ENCODE peak calls at places on chromosomes 12 and 14, in four cellular contexts. C is A549, T is K562, G is HepG2. K is an unnamed sample.

GRCh38 chr14:40697221-40697620 is 909.5 kb upstream of the LRFN5 start:
- DNase-seq in T (no peak), G (no peak), C (no peak), K (no peak)

GRCh38 chr12:115337693-115338543 is 653.9 kb upstream of the TBX3 start:
- DNase-seq in T (no peak), C (peak; percentile 84), G (peak; percentile 34), K (peak; percentile 98)

GRCh38 chr12:70365648-70366518 is at the start of gene KCNMB4:
- DNase-seq in T (peak; percentile 67), C (peak; percentile 53), G (peak; percentile 36), K (peak; percentile 10)

GRCh38 chr14:20905661-20906060 is 14.5 kb downstream of the RNASE3 start:
- DNase-seq in C (no peak), G (no peak), T (no peak), K (no peak)

GRCh38 chr14:79278286-79278797 is 933.0 kb downstream of the DIO2 start:
- DNase-seq in C (no peak), G (no peak), T (no peak), K (no peak)

GRCh38 chr12:10283028-10283427 is 24.6 kb upstream of the KLRD1 start:
- DNase-seq in C (no peak), T (no peak), G (no peak), K (no peak)

GRCh38 chr14:44989497-44990440 is 27.8 kb downstream of the TOGARAM1 start:
- DNase-seq in T (no peak), C (no peak), G (no peak), K (no peak)

GRCh38 chr12:78002878-78003277 is 172.2 kb downstream of the NAV3 start:
- DNase-seq in G (no peak), C (no peak), T (no peak), K (peak; percentile 15)

GRCh38 chr14:61620130-61620946 is 75.0 kb upstream of the HIF1A start:
- DNase-seq in G (peak; percentile 32), T (no peak), C (no peak), K (peak; percentile 89)

GRCh38 chr14:66046035-66046434 is 440.1 kb upstream of the CCDC196 start:
- DNase-seq in C (no peak), T (no peak), G (no peak), K (no peak)

GRCh38 chr12:121713257-121714155 is 954 bp downstream of the TMEM120B start:
- DNase-seq in G (no peak), C (no peak), T (peak; percentile 29), K (peak; percentile 36)

GRCh38 chr12:94092516-94093241 is 55.7 kb upstream of the PLXNC1 start:
- DNase-seq in T (no peak), C (no peak), G (no peak), K (peak; percentile 25)

GRCh38 chr12:75720807-75721206 is 209.4 kb upstream of the KRR1 start:
- DNase-seq in T (no peak), G (no peak), C (no peak), K (no peak)

GRCh38 chr12:68474467-68475204 is 136.1 kb upstream of the RAP1B start:
- DNase-seq in T (peak; percentile 31), C (no peak), G (no peak), K (no peak)

GRCh38 chr12:27343255-27344000 is 10.8 kb downstream of the BMAL2 start:
- DNase-seq in G (no peak), C (peak; percentile 46), T (no peak), K (peak; percentile 97)

GRCh38 chr14:39666386-39666785 is 234.2 kb upstream of the FBXO33 start:
- DNase-seq in C (no peak), T (no peak), G (no peak), K (no peak)

GRCh38 chr12:64625243-64626077 is 15.2 kb downstream of the RASSF3 start:
- DNase-seq in G (peak; percentile 85), T (peak; percentile 72), C (peak; percentile 76), K (peak; percentile 94)

GRCh38 chr12:18683603-18684002 is 54.2 kb downstream of the PLCZ1 start:
- DNase-seq in T (peak; percentile 44), C (no peak), G (no peak), K (peak; percentile 49)

GRCh38 chr12:48197967-48198618 is 5.0 kb downstream of the OR10AD1 start:
- DNase-seq in G (no peak), C (peak; percentile 93), T (peak; percentile 96), K (peak; percentile 87)

GRCh38 chr14:77151918-77152588 is 10.5 kb upstream of the ZDHHC22 start:
- DNase-seq in G (no peak), T (peak; percentile 39), C (peak; percentile 83), K (peak; percentile 28)

GRCh38 chr12:103354403-103354802 is 141.4 kb downstream of the C12orf42 start:
- DNase-seq in C (no peak), G (no peak), T (no peak), K (no peak)

GRCh38 chr14:99381688-99382060 is 99.0 kb downstream of the SETD3 start:
- DNase-seq in C (no peak), T (no peak), G (no peak), K (no peak)

GRCh38 chr12:57835366-57836288 is 10.9 kb downstream of the CTDSP2 start:
- DNase-seq in G (no peak), T (no peak), C (no peak), K (no peak)

GRCh38 chr12:26112703-26113147 is 12.1 kb downstream of the BHLHE41 start:
- DNase-seq in C (no peak), T (no peak), G (no peak), K (peak; percentile 22)

GRCh38 chr12:122035292-122035691 is 13.6 kb downstream of the BCL7A start:
- DNase-seq in T (no peak), G (no peak), C (no peak), K (no peak)

GRCh38 chr12:131913666-131914065 is 15.4 kb upstream of the PUS1 start:
- DNase-seq in T (no peak), C (no peak), G (no peak), K (no peak)

GRCh38 chr14:90795744-90796143 is 20.5 kb downstream of the TTC7B start:
- DNase-seq in G (no peak), C (no peak), T (no peak), K (peak; percentile 93)

GRCh38 chr14:95265106-95266094 is 54.3 kb downstream of the CLMN start:
- DNase-seq in T (no peak), C (peak; percentile 88), G (peak; percentile 95), K (peak; percentile 93)

GRCh38 chr12:10721654-10722501 is 1.2 kb downstream of the YBX3 start:
- DNase-seq in G (peak; percentile 81), T (peak; percentile 47), C (peak; percentile 78), K (peak; percentile 99)

GRCh38 chr12:116860281-116860680 is 21.0 kb downstream of the HRK start:
- DNase-seq in T (no peak), C (no peak), G (no peak), K (no peak)

GRCh38 chr12:116862167-116862566 is 19.1 kb downstream of the HRK start:
- DNase-seq in T (no peak), C (no peak), G (no peak), K (no peak)

GRCh38 chr12:116861331-116861730 is 19.9 kb downstream of the HRK start:
- DNase-seq in C (no peak), G (no peak), T (peak; percentile 40), K (peak; percentile 90)

GRCh38 chr12:116864371-116865160 is 16.7 kb downstream of the HRK start:
- DNase-seq in C (no peak), G (peak; percentile 46), T (no peak), K (peak; percentile 87)

DNA sequence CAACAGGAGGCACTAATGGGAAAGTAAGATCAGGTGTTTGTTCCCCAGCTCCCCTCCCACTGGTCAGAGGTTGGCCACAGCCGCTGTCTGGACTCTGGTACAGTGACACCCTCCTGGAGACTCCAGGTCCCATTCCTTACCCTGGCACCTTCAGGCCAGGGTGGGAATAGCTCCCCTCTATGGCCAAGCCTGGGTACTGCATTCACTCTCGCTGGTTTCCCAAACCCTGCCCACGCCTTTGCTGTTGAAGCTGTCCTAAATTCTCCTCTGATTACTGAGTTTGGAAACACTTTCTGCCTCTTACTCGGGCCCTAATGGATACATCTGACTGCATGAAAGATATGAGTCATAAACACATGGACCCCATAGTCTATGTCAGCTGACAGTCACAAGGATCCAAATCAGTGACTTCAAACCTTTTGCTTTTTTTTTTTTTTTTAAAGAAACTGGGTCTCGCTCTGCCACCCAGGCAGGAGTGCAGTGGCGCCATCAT is 17.9 kb downstream of the HRK start:
- DNase-seq in T (peak; percentile 48), C (no peak), G (peak; percentile 52), K (peak; percentile 75)
- TF ChIP-seq MAZ in T (no peak), C (no peak), G (no peak), K (no peak)

DNA sequence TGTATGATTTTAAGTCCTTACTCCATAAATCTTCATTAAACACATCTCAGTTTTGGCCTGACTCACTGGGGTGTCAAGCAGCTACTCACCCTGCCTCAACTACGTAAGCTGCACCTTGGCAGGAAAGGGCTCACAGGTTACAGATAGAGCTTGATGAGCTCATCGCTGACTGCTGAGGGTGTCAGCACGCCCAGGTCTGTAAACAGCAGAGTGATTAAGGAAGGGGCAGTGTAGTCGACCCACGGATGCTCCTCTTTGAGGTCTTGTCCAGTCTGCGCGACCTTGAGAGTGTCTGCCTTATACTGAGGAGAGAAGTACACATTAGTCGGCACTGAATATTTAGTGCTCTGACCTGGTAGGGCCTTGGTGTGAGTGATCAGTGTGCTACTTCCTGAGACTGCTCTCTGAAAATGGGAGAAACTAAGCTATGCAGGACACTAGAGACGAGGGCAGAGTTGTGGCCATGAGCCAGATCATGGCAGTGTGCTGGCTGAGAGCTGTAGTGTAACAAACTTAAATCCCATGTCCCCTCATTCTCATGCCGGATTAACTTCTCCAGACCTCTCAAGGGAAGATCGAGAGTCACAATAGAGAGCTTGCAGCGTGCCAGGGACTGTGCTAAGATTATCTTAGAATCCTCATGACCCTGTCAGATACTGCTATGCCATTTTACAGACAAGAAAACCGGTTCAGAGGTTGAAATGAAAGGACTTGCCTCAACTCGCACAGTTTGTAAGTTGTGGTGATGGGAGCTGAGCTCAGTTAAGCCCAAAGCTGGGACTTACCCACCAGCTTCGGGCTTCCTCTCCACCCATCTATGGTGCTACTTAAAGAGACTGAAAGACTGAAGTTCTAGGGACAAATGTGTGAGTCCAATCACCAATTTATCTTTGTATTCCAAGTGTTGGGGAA is 11.6 kb downstream of the EIF2B1 start:
- DNase-seq in T (no peak), G (no peak), C (no peak), K (no peak)
- TF ChIP-seq MAZ in T (no peak), G (no peak), C (no peak), K (no peak)

GRCh38 chr12:15682826-15683225 is 106.4 kb downstream of the EPS8 start:
- DNase-seq in C (no peak), G (no peak), T (no peak), K (no peak)

GRCh38 chr12:15677696-15678095 is 111.5 kb downstream of the EPS8 start:
- DNase-seq in G (no peak), T (no peak), C (no peak), K (no peak)

GRCh38 chr12:15684896-15685658 is 104.1 kb downstream of the EPS8 start:
- DNase-seq in T (no peak), C (no peak), G (no peak), K (no peak)

GRCh38 chr12:15677207-15677606 is 112.0 kb downstream of the EPS8 start:
- DNase-seq in G (no peak), T (no peak), C (no peak), K (no peak)

DNA sequence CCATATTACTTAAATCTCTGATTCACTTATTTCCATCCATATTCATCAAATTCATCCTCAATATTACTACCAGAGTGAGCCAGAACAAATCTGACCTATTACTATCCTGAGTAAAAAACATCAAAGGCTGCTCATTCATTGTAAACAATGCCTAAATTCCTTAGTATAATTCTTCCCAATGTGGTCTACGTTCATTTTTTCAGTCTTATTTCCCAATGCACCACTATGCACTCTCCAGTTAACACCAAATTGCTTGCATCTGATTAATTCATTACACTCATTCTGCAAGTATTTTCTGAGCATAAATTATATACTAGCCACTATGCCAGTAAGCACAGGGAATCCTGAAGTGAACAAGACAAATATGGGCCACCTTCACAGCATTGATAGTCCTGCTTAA is 110.0 kb downstream of the EPS8 start:
- DNase-seq in C (no peak), T (no peak), G (peak; percentile 3), K (peak; percentile 56)
- TF ChIP-seq MAZ in C (no peak), T (no peak), G (no peak), K (no peak)

GRCh38 chr12:107331471-107331870 is 238.1 kb upstream of the CRY1 start:
- DNase-seq in C (no peak), G (no peak), T (no peak), K (no peak)
- TF ChIP-seq MAZ in C (no peak), G (no peak), T (no peak), K (no peak)